ENCODE peak calls at places on chromosome 12, in four cellular contexts. G is Peyer's patch; U is CD4-positive, alpha-beta memory T cell; T is HepG2. H is an unnamed sample.
A peak's percentile ranks its signal among the peaks of the same experiment; 100 is the strongest.

GRCh38 chr12:107355004-107355565 is 261.7 kb upstream of the CRY1 start:
- DNase-seq in G (no peak), U (no peak), T (no peak), H (no peak)

GRCh38 chr12:132659146-132659545 is 28.0 kb downstream of the POLE start:
- DNase-seq in U (no peak), G (no peak), T (no peak), H (no peak)

GRCh38 chr12:45725631-45726593 is 3.6 kb upstream of the ARID2 start:
- DNase-seq in G (peak; percentile 54), U (peak; percentile 60), T (peak; percentile 33), H (no peak)

GRCh38 chr12:91332305-91332704 is 149.7 kb upstream of the DCN start:
- DNase-seq in U (no peak), T (no peak), G (no peak), H (no peak)

GRCh38 chr12:8499616-8500015 is 13.7 kb upstream of the CLEC4D start:
- DNase-seq in G (no peak), U (no peak), T (no peak), H (no peak)

GRCh38 chr12:64097346-64098105 is 124.6 kb downstream of the KICS2 start:
- DNase-seq in U (no peak), T (no peak), G (no peak), H (no peak)

GRCh38 chr12:81800298-81801148 is 41.4 kb upstream of the PPFIA2 start:
- DNase-seq in U (no peak), G (no peak), T (no peak), H (no peak)

GRCh38 chr12:21827135-21827534 is 52.6 kb upstream of the KCNJ8 start:
- DNase-seq in G (no peak), U (no peak), T (no peak), H (no peak)

GRCh38 chr12:66351301-66351700 is 49.0 kb downstream of the HELB start:
- DNase-seq in G (no peak), T (no peak), U (no peak), H (no peak)

GRCh38 chr12:2752676-2753371 is 41.9 kb upstream of the FKBP4 start:
- DNase-seq in G (peak; percentile 69), T (peak; percentile 44), U (peak; percentile 72), H (peak; percentile 80)

GRCh38 chr12:573226-573625 is 90.0 kb downstream of the NINJ2 start:
- DNase-seq in T (no peak), U (no peak), G (no peak), H (no peak)

GRCh38 chr12:131941116-131941986 is 8.4 kb upstream of the EP400 start:
- DNase-seq in G (peak; percentile 36), U (no peak), T (no peak), H (no peak)

GRCh38 chr12:11884661-11885060 is 186.1 kb upstream of the BCL2L14 start:
- DNase-seq in G (no peak), T (peak; percentile 33), U (no peak), H (no peak)

GRCh38 chr12:96225994-96226399 is 31.8 kb downstream of the ELK3 start:
- DNase-seq in T (peak; percentile 84), G (no peak), U (no peak), H (no peak)

GRCh38 chr12:67621926-67622325 is 26.6 kb upstream of the DYRK2 start:
- DNase-seq in G (no peak), U (no peak), T (no peak), H (no peak)

GRCh38 chr12:124646385-124647230 is 79.2 kb upstream of the NCOR2 start:
- DNase-seq in T (no peak), U (no peak), G (no peak), H (no peak)

GRCh38 chr12:124567035-124567672 is at the start of gene NCOR2:
- DNase-seq in G (no peak), U (peak; percentile 67), T (no peak), H (peak; percentile 40)

GRCh38 chr12:69324797-69325466 is 23.2 kb upstream of the LYZ start:
- DNase-seq in T (no peak), U (no peak), G (no peak), H (no peak)

GRCh38 chr12:57135939-57136338 is 7.7 kb downstream of the LRP1 start:
- DNase-seq in T (no peak), G (no peak), U (no peak), H (no peak)

GRCh38 chr12:25518512-25518911 is 34.6 kb downstream of the LMNTD1 start:
- DNase-seq in G (no peak), U (no peak), T (no peak), H (no peak)

GRCh38 chr12:50537538-50537919 is 32.7 kb downstream of the DIP2B start:
- DNase-seq in G (no peak), T (no peak), U (no peak), H (no peak)
- H3K9me3 ChIP-seq in G (no peaks in the 10 kb centered on the region), T (no peaks in the 10 kb centered on the region), U (no peaks in the 10 kb centered on the region), H (no peaks in the 10 kb centered on the region)

GRCh38 chr12:111033281-111034147 is 113.1 kb upstream of the MYL2 start:
- DNase-seq in U (no peak), G (no peak), T (no peak), H (no peak)
- H3K27me3 ChIP-seq in U (peaks cover 33% of the 10 kb centered on the region), G (peaks cover 4% of the 10 kb centered on the region), T (peaks cover 1% of the 10 kb centered on the region), H (peaks cover 72% of the 10 kb centered on the region)

GRCh38 chr12:34288963-34289345 is 266.7 kb downstream of the ALG10 start:
- DNase-seq in U (no peak), T (no peak), G (no peak), H (no peak)

GRCh38 chr12:34290191-34290995 is 268.1 kb downstream of the ALG10 start:
- DNase-seq in G (peak; percentile 27), U (no peak), T (no peak), H (no peak)

GRCh38 chr12:34291001-34291400 is 268.7 kb downstream of the ALG10 start:
- DNase-seq in U (no peak), T (no peak), G (no peak), H (no peak)

GRCh38 chr12:34287986-34288962 is 266.0 kb downstream of the ALG10 start:
- DNase-seq in T (no peak), U (no peak), G (no peak), H (no peak)

DNA sequence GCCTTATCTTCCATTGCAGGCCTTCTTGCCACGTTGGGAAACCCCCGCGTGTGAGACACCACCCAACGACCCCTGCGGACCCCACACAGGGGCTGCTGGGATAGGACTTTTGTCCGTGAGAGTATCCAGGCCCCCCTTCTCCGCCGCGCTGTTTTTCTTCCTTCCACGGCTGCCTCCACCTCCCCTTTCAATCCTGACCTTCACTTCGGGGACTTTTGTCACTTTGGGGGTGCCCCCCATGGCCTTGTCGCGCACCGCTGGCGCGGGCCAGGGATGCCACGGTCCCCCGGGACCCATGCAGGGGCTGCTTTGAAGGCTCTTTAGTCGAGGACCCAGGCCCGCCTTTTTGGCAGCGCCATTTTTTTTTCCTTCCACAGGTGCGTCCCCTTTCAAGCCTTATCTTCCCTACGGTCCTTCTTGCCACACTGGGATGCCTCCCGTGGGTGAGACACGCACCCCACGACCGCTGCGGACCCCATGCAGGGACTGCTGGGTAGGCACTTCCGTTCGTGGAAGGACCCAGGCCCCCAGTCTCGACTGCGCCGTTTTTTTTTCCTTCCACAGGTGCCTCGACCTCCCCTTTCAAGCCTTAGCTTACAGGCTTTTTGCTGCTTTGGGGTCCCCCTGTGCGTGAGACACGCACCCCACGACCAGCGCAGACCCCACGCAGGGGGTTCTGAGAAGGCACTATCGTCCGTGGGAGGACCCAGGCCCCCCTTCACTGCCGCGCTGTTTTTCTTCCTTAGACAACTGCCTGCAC is 267.3 kb downstream of the ALG10 start:
- DNase-seq in T (no peak), G (peak; percentile 30), U (no peak), H (peak; percentile 21)
- H3K9me3 ChIP-seq in T (peaks cover 17% of the 10 kb centered on the region), G (no peaks in the 10 kb centered on the region), U (no peaks in the 10 kb centered on the region), H (peaks cover 13% of the 10 kb centered on the region)

GRCh38 chr12:52701281-52701680 is 2.0 kb downstream of the KRT77 start:
- DNase-seq in G (no peak), U (no peak), T (no peak), H (no peak)
- H3K27me3 ChIP-seq in G (no peaks in the 10 kb centered on the region), U (no peaks in the 10 kb centered on the region), T (peaks cover 4% of the 10 kb centered on the region), H (no peaks in the 10 kb centered on the region)

DNA sequence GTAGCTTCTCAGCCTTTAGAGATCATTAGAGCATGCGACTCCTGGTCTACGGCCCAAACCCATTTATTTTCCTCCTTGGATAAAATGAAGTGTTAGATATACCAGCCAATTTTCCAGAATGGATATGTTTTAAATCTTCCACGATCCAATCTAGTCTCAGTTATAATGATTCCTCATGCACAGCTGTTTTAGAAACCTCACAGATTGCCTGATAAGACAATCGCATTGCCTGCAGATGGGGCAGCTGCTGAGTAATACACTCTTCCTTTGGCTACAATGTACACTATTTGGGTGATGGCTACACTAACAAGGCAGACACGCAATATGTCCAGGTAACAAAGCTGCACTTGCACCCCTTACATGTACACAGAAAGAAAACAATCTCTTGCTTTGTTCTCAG is 227.1 kb downstream of the GLT1D1 start:
- DNase-seq in T (no peak), U (no peak), G (no peak), H (no peak)
- H3K9me3 ChIP-seq in T (no peaks in the 10 kb centered on the region), U (no peaks in the 10 kb centered on the region), G (no peaks in the 10 kb centered on the region), H (no peaks in the 10 kb centered on the region)

GRCh38 chr12:20695232-20695631 is at the start of gene SLCO1C1:
- DNase-seq in G (no peak), T (no peak), U (no peak), H (no peak)

GRCh38 chr12:20701106-20701505 is 6.0 kb downstream of the SLCO1C1 start:
- DNase-seq in G (no peak), U (no peak), T (no peak), H (no peak)

GRCh38 chr12:20696181-20696580 is 1.0 kb downstream of the SLCO1C1 start:
- DNase-seq in T (no peak), G (no peak), U (no peak), H (no peak)
- H3K27me3 ChIP-seq in T (no peaks in the 10 kb centered on the region), G (no peaks in the 10 kb centered on the region), U (no peaks in the 10 kb centered on the region), H (no peaks in the 10 kb centered on the region)